ENCODE peak calls at places on chromosomes 13 and 19, in nine cellular contexts. V, B, C, L, E, P, G, N and X are unnamed samples.

GRCh38 chr13:22262328-22262920 is 591.6 kb downstream of the FGF9 start:
- DNase-seq in L (no peak), E (no peak), C (no peak), B (no peak), G (no peak), V (no peak), P (no peak), N (no peak), X (no peak)

GRCh38 chr13:95246292-95247082 is 54.8 kb downstream of the ABCC4 start:
- DNase-seq in B (no peak), C (no peak), P (no peak), E (peak), V (no peak), N (no peak), L (no peak), G (no peak), X (no peak)

GRCh38 chr13:29718694-29719093 is 123.2 kb upstream of the SLC7A1 start:
- DNase-seq in N (no peak), B (no peak), V (no peak), P (no peak), C (no peak), L (no peak), E (no peak), G (no peak), X (no peak)

GRCh38 chr19:55478364-55478763 is 1.9 kb downstream of the ZNF628 start:
- DNase-seq in N (no peak), G (no peak), L (no peak), C (no peak), P (no peak), B (no peak), V (no peak), E (no peak), X (no peak)

GRCh38 chr19:55353803-55354697 is 469 bp downstream of the COX6B2 start:
- DNase-seq in L (no peak), V (no peak), N (no peak), C (no peak), B (no peak), G (peak), P (peak), E (peak), X (no peak)

GRCh38 chr19:47572635-47573034 is 313 bp downstream of the ZNF541 start:
- DNase-seq in V (no peak), P (no peak), N (no peak), B (no peak), E (no peak), L (no peak), C (no peak), G (no peak), X (no peak)

GRCh38 chr13:60120617-60121016 is 43.1 kb downstream of the DIAPH3 start:
- DNase-seq in B (no peak), L (no peak), N (no peak), G (no peak), V (no peak), E (no peak), C (no peak), P (no peak), X (no peak)

GRCh38 chr13:76856141-76856571 is 30.0 kb downstream of the KCTD12 start:
- DNase-seq in B (no peak), N (no peak), G (no peak), L (no peak), P (no peak), V (no peak), E (peak), C (no peak), X (no peak)

GRCh38 chr19:4695224-4695731 is 25.1 kb upstream of the MYDGF start:
- DNase-seq in G (no peak), N (no peak), E (no peak), L (no peak), P (no peak), V (no peak), B (no peak), C (no peak), X (no peak)

GRCh38 chr13:65921933-65922332 is 1308.2 kb downstream of the PCDH9 start:
- DNase-seq in P (no peak), B (no peak), L (no peak), C (no peak), V (no peak), E (peak), G (no peak), N (no peak), X (no peak)

GRCh38 chr19:50837300-50837699 is 3.9 kb upstream of the KLK15 start:
- DNase-seq in P (peak), V (no peak), N (no peak), E (no peak), C (no peak), L (no peak), B (no peak), G (peak), X (no peak)

GRCh38 chr19:51903192-51903591 is 1.6 kb downstream of the ZNF649 start:
- DNase-seq in G (no peak), B (no peak), V (no peak), L (no peak), N (no peak), P (no peak), C (no peak), E (no peak), X (no peak)

GRCh38 chr19:23905771-23906170 is 8.9 kb upstream of the ZNF726 start:
- DNase-seq in P (no peak), L (no peak), E (no peak), N (no peak), V (no peak), G (no peak), C (no peak), B (no peak), X (no peak)

GRCh38 chr19:23906835-23907234 is 7.9 kb upstream of the ZNF726 start:
- DNase-seq in N (no peak), P (no peak), E (no peak), V (no peak), L (no peak), G (no peak), C (no peak), B (no peak), X (no peak)

GRCh38 chr19:23901360-23901759 is 13.3 kb upstream of the ZNF726 start:
- DNase-seq in V (no peak), G (no peak), C (no peak), P (no peak), N (no peak), L (no peak), E (no peak), B (no peak), X (no peak)

GRCh38 chr19:23908165-23908564 is 6.5 kb upstream of the ZNF726 start:
- DNase-seq in C (no peak), B (no peak), V (no peak), P (no peak), L (no peak), G (no peak), N (no peak), E (no peak), X (no peak)

GRCh38 chr19:23904406-23904805 is 10.3 kb upstream of the ZNF726 start:
- DNase-seq in G (no peak), P (no peak), N (no peak), V (no peak), B (no peak), C (no peak), L (no peak), E (no peak), X (no peak)
- H3K4me3 ChIP-seq in G (no peak), P (no peak), N (no peak), V (no peak), B (no peak), C (no peak), L (no peak), E (no peak), X (no peak)

GRCh38 chr13:114234645-114235421 is at the start of gene CDC16:
- DNase-seq in P (peak), V (peak), C (peak), B (peak), L (peak), N (peak), G (peak), E (peak), X (peak)

GRCh38 chr13:114235697-114236096 is 1.0 kb downstream of the CDC16 start:
- DNase-seq in P (no peak), V (no peak), B (no peak), L (no peak), E (peak), C (no peak), G (no peak), N (no peak), X (no peak)

GRCh38 chr13:114236224-114236623 is 1.5 kb downstream of the CDC16 start:
- DNase-seq in C (no peak), E (no peak), N (no peak), V (no peak), L (no peak), P (no peak), B (no peak), G (no peak), X (no peak)

GRCh38 chr13:114234266-114234644 is 442 bp upstream of the CDC16 start:
- DNase-seq in V (no peak), L (no peak), N (no peak), P (no peak), C (no peak), G (no peak), E (no peak), B (no peak), X (no peak)

GRCh38 chr13:114237415-114238112 is 2.9 kb downstream of the CDC16 start:
- DNase-seq in V (no peak), P (no peak), E (no peak), G (no peak), B (no peak), L (no peak), C (no peak), N (no peak), X (no peak)
- H3K27ac ChIP-seq in V (no peak), P (no peak), E (no peak), G (no peak), B (no peak), L (no peak), C (no peak), N (no peak), X (no peak)

DNA sequence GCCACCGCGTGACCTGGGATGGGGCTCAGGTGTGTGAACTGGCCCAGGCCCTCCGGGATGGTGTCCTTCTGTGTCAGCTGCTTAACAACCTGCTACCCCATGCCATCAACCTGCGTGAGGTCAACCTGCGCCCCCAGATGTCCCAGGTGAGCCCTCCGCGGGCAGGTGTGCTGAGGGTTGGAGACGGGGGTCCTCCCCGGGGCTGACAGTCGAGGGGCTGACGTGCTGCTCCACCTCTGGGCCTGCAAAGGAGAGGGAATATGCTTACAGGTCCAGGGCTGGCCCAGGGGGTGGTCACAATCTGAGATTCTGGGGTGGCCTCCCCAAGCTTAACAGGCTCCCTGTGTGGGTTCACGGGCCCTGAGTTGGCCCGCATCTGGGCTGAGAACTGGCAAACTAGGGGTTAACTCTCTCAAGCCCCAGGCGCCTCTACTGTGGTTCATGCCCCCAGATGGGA is 386 bp downstream of the VAV1 start:
- DNase-seq in G (no peak), N (no peak), C (no peak), B (no peak), L (no peak), P (no peak), V (no peak), E (no peak), X (no peak)
- H3K4me3 ChIP-seq in G (peak), N (no peak), C (peak), B (no peak), L (peak), P (peak), V (peak), E (no peak), X (peak)

GRCh38 chr19:45069056-45069455 is 7.2 kb downstream of the ZNF296 start:
- DNase-seq in V (no peak), P (no peak), C (no peak), N (no peak), G (peak), L (no peak), E (peak), B (no peak), X (no peak)
- H3K27ac ChIP-seq in V (no peak), P (no peak), C (peak), N (no peak), G (no peak), L (no peak), E (no peak), B (no peak), X (no peak)

DNA sequence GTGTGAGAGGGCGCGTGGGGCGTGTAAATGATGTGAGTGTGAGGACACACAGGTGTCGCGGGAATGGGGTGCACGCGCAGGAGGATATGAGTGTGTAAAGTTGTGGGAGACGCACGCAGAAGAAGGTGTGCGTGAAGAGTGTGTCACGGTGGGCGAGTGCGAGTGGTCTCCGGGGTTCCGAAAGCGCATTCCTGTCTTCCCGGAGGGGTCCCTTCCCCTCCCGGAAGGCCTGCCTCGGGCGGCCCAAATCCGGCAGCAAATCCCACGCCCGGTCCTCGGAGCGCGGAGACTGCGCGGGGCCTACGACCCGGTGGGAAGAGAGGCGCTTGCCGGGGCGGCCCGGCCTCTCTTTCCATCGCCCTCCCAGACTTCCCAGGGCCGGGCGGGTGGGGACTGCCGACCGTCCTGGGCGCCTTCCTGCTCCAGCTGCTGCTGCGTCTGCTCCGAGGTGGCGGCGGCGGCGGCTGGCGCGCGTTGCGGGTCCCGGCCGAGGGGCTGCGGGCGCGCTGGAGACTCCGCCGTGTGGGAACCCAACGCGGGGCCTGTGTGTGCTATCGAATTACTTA is 2.1 kb downstream of the ZIC5 start:
- DNase-seq in G (peak), E (no peak), P (no peak), V (no peak), L (no peak), N (no peak), C (no peak), B (no peak), X (no peak)
- H3K4me3 ChIP-seq in G (no peak), E (no peak), P (no peak), V (no peak), L (peak), N (no peak), C (peak), B (peak), X (no peak)

DNA sequence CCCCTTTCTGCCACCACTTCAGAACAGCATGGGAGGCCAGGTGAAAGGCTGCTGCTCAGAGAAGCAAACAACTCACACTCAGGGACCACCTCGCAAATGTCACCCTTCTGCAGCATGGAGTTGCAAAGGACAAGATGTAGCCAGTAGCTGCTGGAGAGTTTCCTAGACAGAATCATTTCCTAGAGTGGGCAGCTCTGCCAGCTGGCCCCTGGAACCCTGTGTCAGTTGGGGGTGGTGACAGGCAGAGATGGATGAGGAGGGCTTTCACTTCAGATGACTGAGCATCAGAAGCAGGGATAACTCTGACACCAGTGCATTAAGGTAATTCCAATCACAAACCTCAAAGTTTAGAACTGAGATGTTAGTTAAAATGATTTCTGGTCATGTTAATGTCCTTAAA is 34.4 kb upstream of the EPHX3 start:
- DNase-seq in V (no peak), E (no peak), C (no peak), N (no peak), P (no peak), L (no peak), G (no peak), B (no peak), X (no peak)
- H3K27ac ChIP-seq in V (peak), E (no peak), C (peak), N (peak), P (peak), L (peak), G (no peak), B (no peak), X (peak)